ENCODE peak calls at places on chromosomes 5 and 9, in seven cellular contexts. D is uterus; O is T1000; Q is activated naive CD8-positive, alpha-beta T cell treated with anti-CD3 and anti-CD28 coated beads, Interleukin-2, amount 50 U/mL, for 24 hours; U is gastrocnemius medialis; N is ACHN; V is cardiac muscle cell. G is an unnamed sample.

GRCh38 chr9:130265431-130266235 is at the start of gene HMCN2:
- DNase-seq in D (no peak), O (no peak), Q (no peak), U (no peak), N (peak), V (peak), G (no peak)

GRCh38 chr9:122394265-122395242 is 23.7 kb downstream of the PTGS1 start:
- DNase-seq in D (no peak), O (peak), Q (no peak), U (peak), N (peak), V (no peak), G (peak)

GRCh38 chr5:2727620-2728019 is 23.9 kb downstream of the IRX2 start:
- DNase-seq in D (no peak), O (no peak), Q (no peak), U (no peak), N (no peak), V (no peak), G (no peak)

GRCh38 chr9:131405429-131405828 is 11.5 kb downstream of the PRRC2B start:
- DNase-seq in D (no peak), O (no peak), Q (no peak), U (peak), N (no peak), V (peak), G (peak)

GRCh38 chr5:150085950-150086715 is at the start of gene CSF1R:
- DNase-seq in D (no peak), O (no peak), Q (no peak), U (no peak), N (no peak), V (no peak), G (peak)

GRCh38 chr5:154519375-154519774 is 41.3 kb upstream of the HAND1 start:
- DNase-seq in D (no peak), O (peak), Q (no peak), U (no peak), N (peak), V (no peak), G (no peak)

GRCh38 chr9:105065119-105066088 is 137.4 kb upstream of the ABCA1 start:
- DNase-seq in D (no peak), O (no peak), Q (no peak), U (no peak), N (peak), V (no peak), G (no peak)

GRCh38 chr9:37812773-37813379 is 12.3 kb downstream of the DCAF10 start:
- DNase-seq in D (no peak), O (no peak), Q (no peak), U (no peak), N (no peak), V (no peak), G (no peak)

GRCh38 chr5:73321757-73322452 is 126.7 kb downstream of the FOXD1 start:
- DNase-seq in D (no peak), O (peak), Q (no peak), U (no peak), N (peak), V (no peak), G (no peak)

GRCh38 chr5:102542064-102542463 is 43.3 kb upstream of the SLCO6A1 start:
- DNase-seq in D (no peak), O (no peak), Q (no peak), U (no peak), N (no peak), V (no peak), G (no peak)

GRCh38 chr9:94944623-94945022 is 218.1 kb downstream of the AOPEP start:
- DNase-seq in D (no peak), O (no peak), Q (no peak), U (no peak), N (no peak), V (no peak), G (no peak)

GRCh38 chr5:57658009-57658408 is 175.4 kb upstream of the ACTBL2 start:
- DNase-seq in D (no peak), O (no peak), Q (no peak), U (no peak), N (no peak), V (no peak), G (no peak)